ENCODE peak calls at places on chromosomes 11 and 22, in eight cellular contexts. One of them, this sample, is unnamed.

GRCh38 chr11:108880510-108880909 is 215.6 kb downstream of the DDX10 start:
- DNase-seq in trophoblast cell: no peak
- DNase-seq in aorta: no peak
- DNase-seq in right cardiac atrium: no peak
- DNase-seq in CD4-positive, alpha-beta T cell: no peak
- DNase-seq in thoracic aorta: no peak
- DNase-seq in endodermal cell: no peak
- DNase-seq in fibroblast of lung: no peak
- DNase-seq in this sample: no peak

GRCh38 chr11:119509277-119509841 is 86.4 kb upstream of the THY1 start:
- DNase-seq in fibroblast of lung: peak; percentile 77
- DNase-seq in endodermal cell: no peak
- DNase-seq in right cardiac atrium: no peak
- DNase-seq in CD4-positive, alpha-beta T cell: no peak
- DNase-seq in thoracic aorta: no peak
- DNase-seq in aorta: no peak
- DNase-seq in trophoblast cell: peak; percentile 6
- DNase-seq in this sample: no peak

GRCh38 chr11:123521001-123521400 is 90.9 kb downstream of the GRAMD1B start:
- DNase-seq in aorta: no peak
- DNase-seq in CD4-positive, alpha-beta T cell: no peak
- DNase-seq in trophoblast cell: no peak
- DNase-seq in thoracic aorta: no peak
- DNase-seq in right cardiac atrium: no peak
- DNase-seq in endodermal cell: no peak
- DNase-seq in fibroblast of lung: no peak
- DNase-seq in this sample: no peak

GRCh38 chr11:12893787-12894672 is 115.1 kb upstream of the RASSF10 start:
- DNase-seq in aorta: peak; percentile 68
- DNase-seq in thoracic aorta: no peak
- DNase-seq in fibroblast of lung: peak; percentile 75
- DNase-seq in CD4-positive, alpha-beta T cell: peak; percentile 22
- DNase-seq in trophoblast cell: peak; percentile 94
- DNase-seq in endodermal cell: peak; percentile 90
- DNase-seq in right cardiac atrium: peak; percentile 43
- DNase-seq in this sample: peak; percentile 19

GRCh38 chr11:46290021-46290420 is 12.6 kb downstream of the CREB3L1 start:
- DNase-seq in fibroblast of lung: no peak
- DNase-seq in trophoblast cell: no peak
- DNase-seq in CD4-positive, alpha-beta T cell: no peak
- DNase-seq in thoracic aorta: no peak
- DNase-seq in aorta: no peak
- DNase-seq in right cardiac atrium: no peak
- DNase-seq in endodermal cell: no peak
- DNase-seq in this sample: no peak

GRCh38 chr22:25689631-25690030 is 52.4 kb upstream of the MYO18B start:
- DNase-seq in endodermal cell: no peak
- DNase-seq in trophoblast cell: peak; percentile 59
- DNase-seq in aorta: no peak
- DNase-seq in fibroblast of lung: peak; percentile 22
- DNase-seq in thoracic aorta: no peak
- DNase-seq in CD4-positive, alpha-beta T cell: no peak
- DNase-seq in right cardiac atrium: no peak
- DNase-seq in this sample: no peak

GRCh38 chr11:122743949-122744876 is 88.7 kb downstream of the UBASH3B start:
- DNase-seq in thoracic aorta: no peak
- DNase-seq in CD4-positive, alpha-beta T cell: peak; percentile 36
- DNase-seq in endodermal cell: peak; percentile 54
- DNase-seq in right cardiac atrium: no peak
- DNase-seq in trophoblast cell: no peak
- DNase-seq in fibroblast of lung: no peak
- DNase-seq in aorta: peak; percentile 58
- DNase-seq in this sample: peak; percentile 11

GRCh38 chr11:120134106-120134930 is 3.6 kb downstream of the TRIM29 start:
- DNase-seq in endodermal cell: no peak
- DNase-seq in thoracic aorta: no peak
- DNase-seq in trophoblast cell: no peak
- DNase-seq in right cardiac atrium: no peak
- DNase-seq in aorta: peak; percentile 25
- DNase-seq in CD4-positive, alpha-beta T cell: no peak
- DNase-seq in fibroblast of lung: no peak
- DNase-seq in this sample: no peak

GRCh38 chr11:76830639-76831312 is 29.9 kb upstream of the ACER3 start:
- DNase-seq in thoracic aorta: no peak
- DNase-seq in right cardiac atrium: peak; percentile 26
- DNase-seq in fibroblast of lung: peak; percentile 43
- DNase-seq in CD4-positive, alpha-beta T cell: no peak
- DNase-seq in trophoblast cell: no peak
- DNase-seq in aorta: no peak
- DNase-seq in endodermal cell: no peak
- DNase-seq in this sample: no peak

GRCh38 chr11:13596601-13597000 is 71.9 kb upstream of the FAR1 start:
- DNase-seq in fibroblast of lung: no peak
- DNase-seq in thoracic aorta: no peak
- DNase-seq in trophoblast cell: no peak
- DNase-seq in CD4-positive, alpha-beta T cell: no peak
- DNase-seq in endodermal cell: no peak
- DNase-seq in right cardiac atrium: no peak
- DNase-seq in aorta: no peak
- DNase-seq in this sample: no peak

GRCh38 chr22:38038890-38039812 is 18.1 kb upstream of the PICK1 start:
- DNase-seq in CD4-positive, alpha-beta T cell: no peak
- DNase-seq in endodermal cell: no peak
- DNase-seq in aorta: no peak
- DNase-seq in thoracic aorta: no peak
- DNase-seq in right cardiac atrium: no peak
- DNase-seq in fibroblast of lung: no peak
- DNase-seq in trophoblast cell: no peak
- DNase-seq in this sample: no peak

GRCh38 chr11:61532136-61533038 is 23.8 kb downstream of the LRRC10B start:
- DNase-seq in endodermal cell: peak; percentile 92
- DNase-seq in fibroblast of lung: no peak
- DNase-seq in right cardiac atrium: no peak
- DNase-seq in aorta: no peak
- DNase-seq in CD4-positive, alpha-beta T cell: peak; percentile 39
- DNase-seq in trophoblast cell: peak; percentile 73
- DNase-seq in thoracic aorta: no peak
- DNase-seq in this sample: peak; percentile 15

GRCh38 chr11:134655189-134655937 is 243.3 kb upstream of the B3GAT1 start:
- DNase-seq in right cardiac atrium: no peak
- DNase-seq in endodermal cell: peak; percentile 38
- DNase-seq in CD4-positive, alpha-beta T cell: no peak
- DNase-seq in fibroblast of lung: no peak
- DNase-seq in aorta: no peak
- DNase-seq in thoracic aorta: no peak
- DNase-seq in trophoblast cell: no peak
- DNase-seq in this sample: no peak

GRCh38 chr11:111718436-111719325 is 47.5 kb downstream of the PPP2R1B start:
- DNase-seq in fibroblast of lung: peak; percentile 91
- DNase-seq in trophoblast cell: no peak
- DNase-seq in thoracic aorta: no peak
- DNase-seq in right cardiac atrium: no peak
- DNase-seq in endodermal cell: no peak
- DNase-seq in aorta: no peak
- DNase-seq in CD4-positive, alpha-beta T cell: no peak
- DNase-seq in this sample: no peak

GRCh38 chr22:27057717-27058116 is 400.3 kb downstream of the MIAT start:
- DNase-seq in endodermal cell: no peak
- DNase-seq in trophoblast cell: no peak
- DNase-seq in thoracic aorta: no peak
- DNase-seq in CD4-positive, alpha-beta T cell: no peak
- DNase-seq in aorta: no peak
- DNase-seq in right cardiac atrium: no peak
- DNase-seq in fibroblast of lung: no peak
- DNase-seq in this sample: no peak

GRCh38 chr11:45501980-45502545 is 163.4 kb downstream of the CHST1 start:
- DNase-seq in endodermal cell: peak; percentile 43
- DNase-seq in right cardiac atrium: no peak
- DNase-seq in fibroblast of lung: no peak
- DNase-seq in trophoblast cell: no peak
- DNase-seq in CD4-positive, alpha-beta T cell: no peak
- DNase-seq in aorta: no peak
- DNase-seq in thoracic aorta: no peak
- DNase-seq in this sample: no peak

GRCh38 chr11:73178092-73178539 is 36.0 kb upstream of the FCHSD2 start:
- DNase-seq in CD4-positive, alpha-beta T cell: peak; percentile 74
- DNase-seq in thoracic aorta: peak; percentile 72
- DNase-seq in fibroblast of lung: peak; percentile 74
- DNase-seq in trophoblast cell: peak; percentile 75
- DNase-seq in endodermal cell: peak; percentile 91
- DNase-seq in right cardiac atrium: peak; percentile 91
- DNase-seq in aorta: peak; percentile 93
- DNase-seq in this sample: peak; percentile 66

GRCh38 chr11:16226245-16226644 is 130.1 kb downstream of the SOX6 start:
- DNase-seq in thoracic aorta: no peak
- DNase-seq in CD4-positive, alpha-beta T cell: no peak
- DNase-seq in fibroblast of lung: peak; percentile 24
- DNase-seq in endodermal cell: no peak
- DNase-seq in aorta: no peak
- DNase-seq in right cardiac atrium: peak; percentile 34
- DNase-seq in trophoblast cell: no peak
- DNase-seq in this sample: no peak

GRCh38 chr11:70815485-70815832 is 417.1 kb downstream of the CTTN start:
- DNase-seq in right cardiac atrium: no peak
- DNase-seq in endodermal cell: no peak
- DNase-seq in fibroblast of lung: no peak
- DNase-seq in trophoblast cell: no peak
- DNase-seq in CD4-positive, alpha-beta T cell: no peak
- DNase-seq in thoracic aorta: no peak
- DNase-seq in aorta: no peak
- DNase-seq in this sample: no peak

GRCh38 chr11:84899134-84899533 is 728.0 kb downstream of the DLG2 start:
- DNase-seq in CD4-positive, alpha-beta T cell: no peak
- DNase-seq in aorta: no peak
- DNase-seq in trophoblast cell: no peak
- DNase-seq in thoracic aorta: no peak
- DNase-seq in right cardiac atrium: no peak
- DNase-seq in endodermal cell: no peak
- DNase-seq in fibroblast of lung: peak; percentile 30
- DNase-seq in this sample: no peak

DNA sequence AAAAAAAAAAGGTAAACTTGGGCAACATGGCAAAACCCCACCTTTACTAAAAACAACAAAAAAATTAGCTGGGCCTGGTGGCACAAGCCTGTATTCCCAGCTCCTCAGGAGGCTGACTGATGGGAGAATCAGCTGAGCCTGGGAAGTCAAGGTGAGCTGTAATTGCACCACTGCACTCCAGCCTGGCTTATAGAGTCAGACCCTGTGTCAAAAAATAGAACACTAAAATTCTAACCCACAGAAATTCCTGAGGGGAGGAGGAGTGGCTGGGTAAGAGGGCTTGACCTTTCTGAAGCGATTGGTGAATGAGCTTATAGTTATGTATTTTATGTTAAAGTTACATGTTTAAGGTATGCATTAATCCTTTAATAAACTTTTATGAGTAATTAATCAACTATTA is 53.3 kb downstream of the FAT3 start:
- DNase-seq in fibroblast of lung: peak; percentile 24
- DNase-seq in right cardiac atrium: no peak
- DNase-seq in aorta: no peak
- DNase-seq in endodermal cell: no peak
- DNase-seq in CD4-positive, alpha-beta T cell: no peak
- DNase-seq in trophoblast cell: no peak
- DNase-seq in thoracic aorta: no peak
- DNase-seq in this sample: no peak
- H3K9me3 ChIP-seq in fibroblast of lung: no peaks in the 10 kb centered on the region
- H3K9me3 ChIP-seq in right cardiac atrium: no peaks in the 10 kb centered on the region
- H3K9me3 ChIP-seq in aorta: no peaks in the 10 kb centered on the region
- H3K9me3 ChIP-seq in endodermal cell: no peaks in the 10 kb centered on the region
- H3K9me3 ChIP-seq in CD4-positive, alpha-beta T cell: no peaks in the 10 kb centered on the region
- H3K9me3 ChIP-seq in trophoblast cell: no peaks in the 10 kb centered on the region
- H3K9me3 ChIP-seq in thoracic aorta: no peaks in the 10 kb centered on the region
- H3K9me3 ChIP-seq in this sample: no peaks in the 10 kb centered on the region

DNA sequence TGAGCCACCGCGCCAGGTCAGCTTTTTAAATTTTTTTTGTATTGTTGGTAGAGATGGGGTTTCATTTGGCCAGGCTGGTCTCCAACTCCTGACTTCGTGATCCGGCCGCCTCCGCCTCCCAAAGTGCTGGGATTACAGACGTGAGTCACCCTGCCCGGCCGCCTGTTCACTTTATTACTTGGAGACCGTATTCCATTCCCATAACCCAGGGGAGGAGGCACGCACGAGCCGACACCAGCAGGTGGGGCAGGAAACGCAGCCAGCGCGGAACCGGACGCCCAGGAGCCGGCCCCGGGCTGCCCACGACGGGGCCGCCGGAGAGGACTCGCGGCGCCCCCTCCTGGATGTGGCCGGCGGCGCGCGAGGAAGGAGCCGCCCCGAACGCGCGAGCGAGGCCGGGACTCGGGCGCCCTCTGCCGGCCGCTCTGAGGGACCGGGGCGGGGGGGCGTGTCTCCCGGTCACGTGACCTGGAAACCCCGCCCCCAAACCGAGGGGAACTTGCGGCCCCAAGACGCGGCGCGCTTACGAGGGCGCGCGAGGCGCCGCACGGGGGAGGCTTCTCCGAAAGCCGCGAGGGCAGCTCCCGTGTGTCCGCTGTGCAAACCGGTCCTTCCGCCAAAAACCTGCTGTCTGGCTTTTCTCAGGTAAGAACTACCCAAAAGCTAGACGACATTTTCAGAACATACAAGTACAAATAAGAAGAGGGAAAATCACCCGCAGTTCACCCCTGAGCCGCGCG is 11.6 kb upstream of the RNH1 start:
- DNase-seq in thoracic aorta: peak; percentile 88
- DNase-seq in fibroblast of lung: peak; percentile 94
- DNase-seq in endodermal cell: peak; percentile 92
- DNase-seq in CD4-positive, alpha-beta T cell: peak; percentile 94
- DNase-seq in right cardiac atrium: peak; percentile 94
- DNase-seq in aorta: peak; percentile 94
- DNase-seq in trophoblast cell: peak; percentile 98
- DNase-seq in this sample: peak; percentile 84
- H3K9me3 ChIP-seq in thoracic aorta: no peaks in the 10 kb centered on the region
- H3K9me3 ChIP-seq in fibroblast of lung: no peaks in the 10 kb centered on the region
- H3K9me3 ChIP-seq in endodermal cell: peaks cover 15% of the 10 kb centered on the region
- H3K9me3 ChIP-seq in CD4-positive, alpha-beta T cell: peaks cover 6% of the 10 kb centered on the region
- H3K9me3 ChIP-seq in right cardiac atrium: no peaks in the 10 kb centered on the region
- H3K9me3 ChIP-seq in aorta: no peaks in the 10 kb centered on the region
- H3K9me3 ChIP-seq in trophoblast cell: peaks cover 26% of the 10 kb centered on the region
- H3K9me3 ChIP-seq in this sample: no peaks in the 10 kb centered on the region

DNA sequence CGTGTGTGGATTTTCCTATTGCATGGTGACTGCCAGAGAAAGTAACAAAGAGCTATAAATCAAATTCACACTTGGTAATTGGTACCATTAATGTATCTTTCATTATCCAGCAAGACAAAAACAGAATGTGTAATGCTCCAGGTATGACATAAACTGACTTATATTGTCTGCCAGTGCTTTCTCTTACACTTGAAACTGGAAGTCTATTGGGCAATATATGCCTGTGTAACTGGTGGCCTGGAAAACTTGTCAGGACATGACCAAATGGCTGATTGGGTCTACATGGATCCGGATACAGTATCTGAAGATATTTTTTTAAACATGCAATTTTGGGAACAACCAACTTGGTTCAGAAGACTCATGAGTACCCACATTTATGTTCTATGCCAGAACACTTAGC is 174.6 kb upstream of the ARHGAP42 start:
- DNase-seq in trophoblast cell: peak; percentile 9
- DNase-seq in right cardiac atrium: no peak
- DNase-seq in aorta: no peak
- DNase-seq in endodermal cell: no peak
- DNase-seq in CD4-positive, alpha-beta T cell: no peak
- DNase-seq in thoracic aorta: no peak
- DNase-seq in fibroblast of lung: no peak
- DNase-seq in this sample: no peak
- H3K9me3 ChIP-seq in trophoblast cell: no peaks in the 10 kb centered on the region
- H3K9me3 ChIP-seq in right cardiac atrium: no peaks in the 10 kb centered on the region
- H3K9me3 ChIP-seq in aorta: no peaks in the 10 kb centered on the region
- H3K9me3 ChIP-seq in endodermal cell: no peaks in the 10 kb centered on the region
- H3K9me3 ChIP-seq in CD4-positive, alpha-beta T cell: no peaks in the 10 kb centered on the region
- H3K9me3 ChIP-seq in thoracic aorta: no peaks in the 10 kb centered on the region
- H3K9me3 ChIP-seq in fibroblast of lung: no peaks in the 10 kb centered on the region
- H3K9me3 ChIP-seq in this sample: no peaks in the 10 kb centered on the region

GRCh38 chr22:49368221-49368975 is 459.3 kb downstream of the BRD1 start:
- DNase-seq in endodermal cell: no peak
- DNase-seq in trophoblast cell: no peak
- DNase-seq in aorta: no peak
- DNase-seq in fibroblast of lung: no peak
- DNase-seq in right cardiac atrium: no peak
- DNase-seq in CD4-positive, alpha-beta T cell: no peak
- DNase-seq in thoracic aorta: no peak
- DNase-seq in this sample: no peak
- H3K9me3 ChIP-seq in endodermal cell: no peaks in the 10 kb centered on the region
- H3K9me3 ChIP-seq in trophoblast cell: peaks cover 2% of the 10 kb centered on the region
- H3K9me3 ChIP-seq in aorta: no peaks in the 10 kb centered on the region
- H3K9me3 ChIP-seq in fibroblast of lung: no peaks in the 10 kb centered on the region
- H3K9me3 ChIP-seq in right cardiac atrium: no peaks in the 10 kb centered on the region
- H3K9me3 ChIP-seq in CD4-positive, alpha-beta T cell: no peaks in the 10 kb centered on the region
- H3K9me3 ChIP-seq in thoracic aorta: no peaks in the 10 kb centered on the region
- H3K9me3 ChIP-seq in this sample: no peaks in the 10 kb centered on the region

This sample was measured in T-helper 17 cell.